ENCODE peak calls at places on chromosome 9, in nine cellular contexts. F is GM10248, P is testis, T is left ventricle myocardium inferior, L is choroid plexus epithelial cell, U is fibroblast of pulmonary artery, W is RWPE1, M is tibial nerve, D is IMR-90. Y is an unnamed sample.

GRCh38 chr9:9938432-9938831 is 674.4 kb downstream of the PTPRD start:
- DNase-seq in W (no peak), L (no peak), U (no peak), T (no peak), F (no peak), D (no peak), P (no peak), M (no peak), Y (no peak)

GRCh38 chr9:99030610-99031009 is 74.3 kb upstream of the TGFBR1 start:
- DNase-seq in D (no peak), P (no peak), L (no peak), F (no peak), M (no peak), T (no peak), W (no peak), U (no peak), Y (no peak)

GRCh38 chr9:134725605-134725940 is 84.0 kb downstream of the COL5A1 start:
- DNase-seq in L (peak), F (no peak), P (no peak), T (no peak), U (no peak), D (peak), M (no peak), W (no peak), Y (no peak)

GRCh38 chr9:99105152-99106043 is 485 bp downstream of the TGFBR1 start:
- DNase-seq in D (peak), W (peak), T (peak), U (peak), M (peak), F (peak), P (peak), L (peak), Y (peak)

GRCh38 chr9:132231019-132231701 is 69.3 kb downstream of the NTNG2 start:
- DNase-seq in L (no peak), U (no peak), T (no peak), M (no peak), D (no peak), F (no peak), P (no peak), W (no peak), Y (no peak)

GRCh38 chr9:131774636-131775035 is 34.8 kb upstream of the RAPGEF1 start:
- DNase-seq in F (no peak), M (no peak), P (no peak), T (no peak), U (no peak), L (no peak), W (no peak), D (no peak), Y (no peak)

GRCh38 chr9:4126184-4126865 is 173.5 kb downstream of the GLIS3 start:
- DNase-seq in T (no peak), U (peak), F (no peak), D (peak), L (peak), M (no peak), W (no peak), P (no peak), Y (peak)

GRCh38 chr9:101991926-101992325 is 253.5 kb upstream of the GRIN3A start:
- DNase-seq in D (no peak), T (no peak), F (no peak), U (no peak), P (no peak), M (no peak), L (no peak), W (no peak), Y (no peak)

GRCh38 chr9:69817202-69817601 is 3.4 kb upstream of the CFAP95 start:
- DNase-seq in P (no peak), D (no peak), U (no peak), T (no peak), M (no peak), W (no peak), F (no peak), L (no peak), Y (no peak)

GRCh38 chr9:131008909-131009618 is at the start of gene LAMC3:
- DNase-seq in F (no peak), P (peak), W (peak), U (no peak), L (no peak), T (no peak), M (no peak), D (no peak), Y (no peak)

GRCh38 chr9:2013688-2014087 is 1.5 kb upstream of the SMARCA2 start:
- DNase-seq in D (peak), W (peak), F (no peak), L (peak), T (no peak), U (peak), P (no peak), M (no peak), Y (peak)

GRCh38 chr9:91809581-91810285 is 140.3 kb downstream of the ROR2 start:
- DNase-seq in F (no peak), L (peak), D (peak), P (no peak), W (peak), M (no peak), U (no peak), T (no peak), Y (peak)

GRCh38 chr9:82810902-82811301 is 252.0 kb downstream of the RASEF start:
- DNase-seq in U (peak), T (no peak), W (peak), M (no peak), P (no peak), F (no peak), D (peak), L (peak), Y (peak)

GRCh38 chr9:104895572-104895971 is 32.4 kb downstream of the ABCA1 start:
- DNase-seq in U (peak), L (peak), W (peak), T (no peak), M (no peak), P (no peak), D (peak), F (no peak), Y (peak)

GRCh38 chr9:91221332-91221731 is 140.4 kb downstream of the AUH start:
- DNase-seq in M (no peak), F (no peak), U (peak), T (no peak), D (peak), P (no peak), W (no peak), L (peak), Y (no peak)

GRCh38 chr9:124800306-124801259 is 23.6 kb downstream of the OLFML2A start:
- DNase-seq in P (peak), W (peak), L (peak), M (no peak), U (peak), F (peak), D (peak), T (peak), Y (peak)

GRCh38 chr9:107309271-107309670 is 26.2 kb downstream of the RAD23B start:
- DNase-seq in P (no peak), W (no peak), F (no peak), U (no peak), M (no peak), L (no peak), T (no peak), D (no peak), Y (no peak)

GRCh38 chr9:33329117-33329563 is 38.8 kb downstream of the NFX1 start:
- DNase-seq in M (no peak), D (peak), W (peak), U (peak), T (no peak), F (no peak), L (peak), P (no peak), Y (peak)

GRCh38 chr9:78505546-78505945 is 208.6 kb downstream of the PSAT1 start:
- DNase-seq in D (no peak), P (no peak), U (no peak), M (no peak), L (no peak), F (no peak), W (no peak), T (no peak), Y (no peak)

GRCh38 chr9:136763649-136764035 is 676 bp downstream of the LCN15 start:
- DNase-seq in M (no peak), W (no peak), L (no peak), F (no peak), D (no peak), P (no peak), T (no peak), U (no peak), Y (no peak)

DNA sequence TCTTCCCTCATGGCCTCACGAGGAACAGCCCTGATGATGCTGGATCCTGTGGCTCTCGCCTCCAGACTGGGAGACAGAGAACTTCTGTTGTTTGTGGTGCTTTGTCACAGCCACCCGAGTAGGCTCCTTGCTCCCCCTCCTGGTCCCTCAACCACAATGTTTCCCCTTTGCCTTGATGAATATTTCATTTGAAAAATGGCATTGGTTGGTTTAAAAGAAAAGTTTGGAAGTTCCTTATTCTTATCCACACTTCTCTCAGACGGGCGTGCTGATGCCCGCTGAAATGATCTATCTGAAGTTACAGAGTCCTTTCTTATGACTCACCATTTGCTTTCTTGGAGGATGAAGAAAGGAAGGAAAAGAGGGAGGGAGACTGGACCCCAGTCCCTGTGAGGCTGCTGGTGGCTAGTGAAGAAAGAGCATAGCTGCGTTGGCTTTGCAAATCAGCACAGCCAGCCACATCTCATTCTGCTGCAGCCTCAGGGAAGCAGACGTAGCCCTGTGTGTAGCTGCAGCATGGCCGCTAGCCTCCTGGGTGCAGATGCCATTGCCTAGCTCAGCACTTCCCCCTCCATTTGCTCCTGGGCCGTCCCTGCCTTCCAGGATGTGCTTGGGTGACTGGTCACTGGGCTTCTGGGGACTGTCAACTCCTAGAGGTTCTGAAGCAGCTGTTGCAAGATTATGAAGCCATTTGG is 185.9 kb downstream of the ERCC6L2 start:
- DNase-seq in T (peak), W (peak), D (peak), M (no peak), L (peak), P (peak), U (peak), F (peak), Y (peak)
- TF ChIP-seq CTCF in T (peak), W (no peak), D (peak), M (peak), L (peak), P (peak), U (peak), F (peak), Y (peak)

DNA sequence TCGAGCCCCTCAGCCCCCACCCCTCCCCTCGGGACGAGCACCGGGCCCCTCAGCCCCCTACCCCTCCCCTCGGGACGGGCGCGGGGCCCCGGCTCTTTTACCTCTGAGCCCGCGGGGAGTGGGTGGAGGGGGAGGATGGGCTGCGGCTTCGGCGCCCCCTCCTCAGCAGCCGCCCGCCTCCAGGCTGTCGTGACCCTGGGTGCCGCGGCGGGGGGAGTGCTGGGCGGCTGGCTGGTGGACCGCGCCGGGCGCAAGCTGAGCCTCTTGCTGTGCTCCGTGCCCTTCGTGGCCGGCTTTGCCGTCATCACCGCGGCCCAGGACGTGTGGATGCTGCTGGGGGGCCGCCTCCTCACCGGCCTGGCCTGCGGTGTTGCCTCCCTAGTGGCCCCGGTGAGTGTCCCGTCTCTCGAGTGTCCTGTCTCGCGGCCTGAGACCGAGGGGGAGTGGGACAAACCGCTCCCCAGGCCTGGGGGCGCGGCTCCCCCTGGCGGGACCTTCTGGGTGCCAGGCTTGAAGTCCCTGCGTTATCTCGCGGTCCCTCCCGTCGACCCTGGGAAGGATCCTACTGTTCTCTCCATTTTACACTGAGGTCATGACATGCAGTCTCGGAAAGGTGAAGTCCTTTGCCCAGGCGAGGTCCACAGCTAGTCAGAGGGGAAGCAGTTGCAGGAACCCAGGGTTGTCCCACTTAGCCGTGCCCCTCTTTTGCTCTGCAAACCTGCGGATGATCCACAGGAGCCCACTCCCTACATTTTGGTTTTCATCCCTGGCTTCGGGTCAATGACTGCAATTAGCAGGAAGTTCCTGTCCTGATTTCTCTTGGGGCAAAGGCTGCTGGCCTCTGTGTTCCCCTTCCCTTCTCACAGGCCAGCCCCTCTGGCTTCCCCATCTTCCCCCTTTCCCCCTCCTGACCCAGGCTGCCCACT is 1.0 kb downstream of the SLC2A8 start:
- DNase-seq in U (peak), D (peak), T (peak), W (peak), F (peak), P (peak), L (peak), M (peak), Y (peak)
- TF ChIP-seq CTCF in U (peak), D (peak), T (peak), W (peak), F (peak), P (peak), L (peak), M (peak), Y (peak)

GRCh38 chr9:17425379-17425778 is 153.5 kb upstream of the SH3GL2 start:
- DNase-seq in T (no peak), W (no peak), F (no peak), U (no peak), P (no peak), M (no peak), D (no peak), L (no peak), Y (no peak)

GRCh38 chr9:17422994-17423680 is 155.7 kb upstream of the SH3GL2 start:
- DNase-seq in L (peak), F (no peak), T (no peak), M (no peak), W (no peak), D (peak), U (no peak), P (no peak), Y (peak)

DNA sequence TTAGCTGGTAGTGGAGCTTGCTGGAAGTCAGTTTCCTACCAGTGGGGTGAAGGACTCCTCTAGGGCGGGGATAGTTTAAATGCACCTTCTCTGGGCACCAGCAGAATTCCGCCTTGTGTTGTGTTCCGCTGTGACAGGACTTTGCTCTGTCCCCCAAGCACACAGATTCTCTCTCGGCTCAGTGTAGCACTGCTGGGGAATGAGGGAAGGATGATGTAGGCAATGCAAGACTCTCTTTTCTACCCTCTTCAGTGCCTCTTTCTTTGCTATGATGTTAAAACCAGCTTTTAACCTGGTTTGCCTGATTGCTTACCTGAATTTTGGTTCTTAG is 155.2 kb upstream of the SH3GL2 start:
- DNase-seq in T (no peak), D (no peak), W (no peak), F (no peak), U (no peak), L (no peak), M (no peak), P (no peak), Y (no peak)
- TF ChIP-seq CTCF in T (no peak), D (no peak), W (no peak), F (no peak), U (no peak), L (no peak), M (no peak), P (no peak), Y (no peak)

DNA sequence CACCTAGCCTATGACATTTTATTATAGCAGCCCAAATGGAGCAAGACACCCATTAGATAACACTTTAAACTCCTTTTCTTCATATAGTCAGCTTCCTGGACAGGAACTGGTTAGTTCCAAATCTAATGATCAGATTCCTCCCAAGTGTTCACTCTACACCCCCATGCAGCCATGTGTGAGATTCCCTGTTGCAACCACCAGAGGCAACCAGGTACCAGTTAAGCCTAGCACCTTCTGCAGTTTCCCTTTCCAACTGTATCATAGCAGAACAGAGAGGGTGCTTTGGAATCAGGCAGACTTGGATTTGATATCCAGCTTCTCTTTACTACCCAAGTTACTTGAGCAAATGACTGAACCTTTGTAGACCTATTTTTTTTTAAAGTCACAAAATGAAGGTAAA is 296.6 kb upstream of the PCSK5 start:
- DNase-seq in P (no peak), M (no peak), W (no peak), F (no peak), L (no peak), T (no peak), U (no peak), D (no peak), Y (no peak)
- TF ChIP-seq CTCF in P (no peak), M (no peak), W (no peak), F (no peak), L (no peak), T (no peak), U (no peak), D (no peak), Y (no peak)

GRCh38 chr9:87498046-87498815 is 564 bp downstream of the DAPK1 start:
- DNase-seq in W (peak), D (no peak), L (peak), F (peak), P (peak), T (peak), U (peak), M (no peak), Y (peak)
- TF ChIP-seq CTCF in W (no peak), D (no peak), L (peak), F (no peak), P (no peak), T (peak), U (no peak), M (no peak), Y (peak)

GRCh38 chr9:15277400-15278137 is 29.4 kb downstream of the TTC39B start:
- DNase-seq in M (no peak), P (no peak), F (no peak), D (peak), U (peak), W (no peak), T (no peak), L (peak), Y (peak)
- TF ChIP-seq CTCF in M (peak), P (peak), F (no peak), D (peak), U (peak), W (peak), T (peak), L (peak), Y (peak)

DNA sequence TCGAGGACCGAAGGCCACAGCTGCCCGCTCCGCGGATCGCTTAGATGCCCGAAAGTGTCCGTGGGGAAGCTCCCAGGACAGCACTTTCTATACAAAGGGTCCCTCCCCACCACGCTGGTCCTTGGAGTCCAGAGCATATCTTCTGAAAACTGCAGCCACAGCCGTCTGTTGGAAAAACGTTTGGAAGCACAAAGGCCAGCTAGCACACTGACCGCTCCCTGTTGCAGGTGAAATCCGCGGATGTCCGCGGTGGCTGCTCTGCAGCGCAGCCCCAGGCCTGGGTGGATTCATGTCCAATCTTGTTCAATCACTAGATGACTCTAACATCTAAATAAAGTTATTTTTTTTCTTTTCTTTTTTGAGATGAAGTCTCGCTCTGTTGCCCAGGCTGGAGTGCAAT is 32.8 kb upstream of the FANCC start:
- DNase-seq in W (no peak), M (no peak), U (no peak), F (no peak), T (no peak), P (no peak), L (no peak), D (no peak), Y (no peak)
- TF ChIP-seq CTCF in W (no peak), M (no peak), U (no peak), F (no peak), T (no peak), P (no peak), L (no peak), D (no peak), Y (no peak)

GRCh38 chr9:37336150-37336549 is 86.3 kb upstream of the GRHPR start:
- DNase-seq in F (no peak), W (no peak), U (no peak), M (no peak), L (no peak), D (no peak), T (no peak), P (no peak), Y (no peak)

GRCh38 chr9:37331871-37332270 is 90.6 kb upstream of the GRHPR start:
- DNase-seq in T (no peak), P (no peak), U (no peak), D (no peak), F (no peak), L (no peak), M (no peak), W (no peak), Y (no peak)

GRCh38 chr9:37332581-37332980 is 89.9 kb upstream of the GRHPR start:
- DNase-seq in U (no peak), D (no peak), F (no peak), L (no peak), W (no peak), T (no peak), M (no peak), P (no peak), Y (no peak)

GRCh38 chr9:37335238-37335637 is 87.3 kb upstream of the GRHPR start:
- DNase-seq in U (no peak), W (no peak), F (no peak), T (no peak), D (no peak), P (no peak), L (no peak), M (no peak), Y (no peak)

GRCh38 chr9:37333288-37333687 is 89.2 kb upstream of the GRHPR start:
- DNase-seq in P (no peak), M (no peak), W (no peak), U (no peak), L (no peak), D (no peak), F (no peak), T (no peak), Y (no peak)
- TF ChIP-seq CTCF in P (no peak), M (no peak), W (no peak), U (no peak), L (no peak), D (no peak), F (no peak), T (no peak), Y (no peak)

DNA sequence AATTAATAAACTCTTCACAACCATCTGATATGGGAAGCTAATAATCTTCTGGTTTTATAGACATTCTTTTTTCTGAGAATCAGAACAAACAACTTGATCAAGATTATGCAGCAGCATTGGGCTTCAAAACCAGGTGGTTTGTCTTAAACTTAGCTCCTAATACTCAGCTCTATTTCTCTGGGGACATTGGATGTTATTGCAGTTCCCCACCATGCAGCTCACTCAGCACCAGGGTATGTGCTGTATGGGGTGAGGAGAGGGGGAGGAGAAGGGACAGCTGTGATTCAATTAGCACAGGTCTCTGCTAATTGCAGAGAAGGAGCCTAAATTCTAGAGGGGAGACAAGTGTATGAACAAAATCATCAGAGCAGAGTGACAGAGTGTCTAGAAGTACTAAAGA is 210.7 kb upstream of the TNC start:
- DNase-seq in T (no peak), P (no peak), W (no peak), F (no peak), M (no peak), U (no peak), D (no peak), L (no peak), Y (no peak)
- TF ChIP-seq CTCF in T (no peak), P (no peak), W (no peak), F (no peak), M (no peak), U (no peak), D (no peak), L (no peak), Y (no peak)

Y was measured in MCF 10A.